ENCODE peak calls at places on chromosome 3, in seven cellular contexts. M is EL; G is activated effector memory CD4-positive, alpha-beta T cell treated with anti-CD3 and anti-CD28 coated beads, Interleukin-2, amount 50 U/mL, for 16 hours; O is midbrain; F is transverse colon; K is GM23248; Q is endothelial cell. Z is an unnamed sample.
A peak's percentile ranks its signal among the peaks of the same experiment; 100 is the strongest.

GRCh38 chr3:93843981-93844380 is 129.7 kb downstream of the PROS1 start:
- DNase-seq in M (peak; percentile 89), G (no peak), O (no peak), F (no peak), K (peak; percentile 92), Q (no peak), Z (peak; percentile 78)

GRCh38 chr3:149494759-149495580 is 20.5 kb downstream of the TM4SF4 start:
- DNase-seq in M (peak; percentile 74), G (no peak), O (no peak), F (no peak), K (peak; percentile 80), Q (no peak), Z (peak; percentile 61)

GRCh38 chr3:30475038-30475808 is 131.2 kb upstream of the TGFBR2 start:
- DNase-seq in M (no peak), G (no peak), O (no peak), F (no peak), K (no peak), Q (no peak), Z (no peak)

GRCh38 chr3:61409638-61410037 is 151.7 kb upstream of the PTPRG start:
- DNase-seq in M (no peak), G (no peak), O (no peak), F (no peak), K (no peak), Q (no peak), Z (no peak)

GRCh38 chr3:87810427-87810826 is 248.4 kb downstream of the CGGBP1 start:
- DNase-seq in M (no peak), G (no peak), O (no peak), F (no peak), K (peak; percentile 54), Q (no peak), Z (no peak)

GRCh38 chr3:66625464-66626216 is 124.8 kb upstream of the LRIG1 start:
- DNase-seq in M (no peak), G (no peak), O (no peak), F (no peak), K (no peak), Q (no peak), Z (no peak)

GRCh38 chr3:134311265-134311664 is 60.6 kb upstream of the RYK start:
- DNase-seq in M (peak; percentile 86), G (no peak), O (peak; percentile 23), F (no peak), K (peak; percentile 94), Q (no peak), Z (no peak)

GRCh38 chr3:9316881-9317341 is 45.9 kb upstream of the THUMPD3 start:
- DNase-seq in M (peak; percentile 77), G (no peak), O (peak; percentile 72), F (peak; percentile 16), K (peak; percentile 76), Q (peak; percentile 38), Z (peak; percentile 64)

GRCh38 chr3:3196148-3196861 is 16.8 kb upstream of the CRBN start:
- DNase-seq in M (no peak), G (no peak), O (peak; percentile 23), F (no peak), K (peak; percentile 25), Q (peak; percentile 20), Z (peak; percentile 32)

GRCh38 chr3:20668411-20668810 is 482.4 kb upstream of the SGO1 start:
- DNase-seq in M (peak; percentile 44), G (no peak), O (no peak), F (no peak), K (no peak), Q (peak; percentile 50), Z (no peak)

GRCh38 chr3:139937674-139938279 is 2.8 kb downstream of the CLSTN2 start:
- DNase-seq in M (peak; percentile 22), G (no peak), O (peak; percentile 52), F (no peak), K (peak; percentile 72), Q (peak; percentile 50), Z (peak; percentile 74)

GRCh38 chr3:170670504-170670903 is 84.6 kb upstream of the SLC7A14 start:
- DNase-seq in M (no peak), G (no peak), O (no peak), F (no peak), K (peak; percentile 11), Q (no peak), Z (no peak)

GRCh38 chr3:14625443-14625842 is 26.1 kb upstream of the CCDC174 start:
- DNase-seq in M (no peak), G (no peak), O (no peak), F (no peak), K (no peak), Q (no peak), Z (no peak)

GRCh38 chr3:184472723-184473419 is 88.7 kb upstream of the EPHB3 start:
- DNase-seq in M (no peak), G (no peak), O (no peak), F (peak; percentile 37), K (no peak), Q (peak; percentile 68), Z (no peak)

Z was measured in COLO829.